ENCODE peak calls at places on chromosomes 11 and 22, in four cellular contexts. T, Y, M and O are unnamed samples.

GRCh38 chr22:22111267-22111751 is 128.7 kb upstream of the TOP3B start:
- DNase-seq in T (no peak), Y (no peak), M (peak), O (no peak)

GRCh38 chr22:36594569-36594968 is 65.6 kb upstream of the EIF3D start:
- DNase-seq in T (no peak), Y (no peak), M (no peak), O (peak)

GRCh38 chr11:118088531-118088930 is 1.8 kb upstream of the SMIM35 start:
- DNase-seq in T (no peak), Y (no peak), M (no peak), O (no peak)

GRCh38 chr11:106998126-106998525 is 20.1 kb downstream of the GUCY1A2 start:
- DNase-seq in T (peak), Y (no peak), M (no peak), O (no peak)

GRCh38 chr22:30302810-30303138 is 13.5 kb upstream of the CASTOR1 start:
- DNase-seq in T (no peak), Y (no peak), M (no peak), O (no peak)

GRCh38 chr11:110490886-110491285 is 61.1 kb downstream of the FDX1 start:
- DNase-seq in T (peak), Y (no peak), M (peak), O (no peak)

GRCh38 chr22:37639771-37640590 is 512 bp downstream of the SH3BP1 start:
- DNase-seq in T (no peak), Y (no peak), M (no peak), O (no peak)

GRCh38 chr22:45318168-45318557 is 8.4 kb downstream of the FAM118A start:
- DNase-seq in T (peak), Y (peak), M (no peak), O (no peak)

GRCh38 chr22:38271927-38272372 is 860 bp downstream of the TMEM184B start:
- DNase-seq in T (no peak), Y (no peak), M (no peak), O (no peak)